ENCODE peak calls at places on chromosomes 5 and 9, in six cellular contexts. One of them, this sample, is unnamed.

GRCh38 chr9:69861011-69861410 is 40.4 kb downstream of the CFAP95 start:
- DNase-seq in kidney: no peak
- DNase-seq in H1: no peak
- DNase-seq in IMR-90: no peak
- DNase-seq in fibroblast of lung: no peak
- DNase-seq in PC-3: peak; percentile 47
- DNase-seq in this sample: no peak

GRCh38 chr5:181138258-181138657 is 7.3 kb upstream of the OR2V1 start:
- DNase-seq in kidney: no peak
- DNase-seq in H1: no peak
- DNase-seq in IMR-90: no peak
- DNase-seq in fibroblast of lung: no peak
- DNase-seq in PC-3: no peak
- DNase-seq in this sample: no peak

GRCh38 chr9:34010979-34011378 is 37.7 kb downstream of the UBAP2 start:
- DNase-seq in kidney: no peak
- DNase-seq in H1: no peak
- DNase-seq in IMR-90: no peak
- DNase-seq in fibroblast of lung: peak; percentile 23
- DNase-seq in PC-3: peak; percentile 47
- DNase-seq in this sample: no peak

GRCh38 chr5:21058290-21058689 is 1070.3 kb upstream of the CDH18 start:
- DNase-seq in kidney: no peak
- DNase-seq in H1: no peak
- DNase-seq in IMR-90: no peak
- DNase-seq in fibroblast of lung: no peak
- DNase-seq in PC-3: no peak
- DNase-seq in this sample: no peak

GRCh38 chr9:23412458-23412857 is 413.6 kb downstream of the ELAVL2 start:
- DNase-seq in kidney: no peak
- DNase-seq in H1: no peak
- DNase-seq in IMR-90: no peak
- DNase-seq in fibroblast of lung: no peak
- DNase-seq in PC-3: no peak
- DNase-seq in this sample: no peak

GRCh38 chr5:36450229-36451024 is 148.7 kb upstream of the RANBP3L start:
- DNase-seq in kidney: no peak
- DNase-seq in H1: no peak
- DNase-seq in IMR-90: no peak
- DNase-seq in fibroblast of lung: no peak
- DNase-seq in PC-3: peak; percentile 61
- DNase-seq in this sample: no peak

GRCh38 chr5:143695941-143696340 is 116.0 kb upstream of the HMHB1 start:
- DNase-seq in kidney: no peak
- DNase-seq in H1: no peak
- DNase-seq in IMR-90: peak; percentile 28
- DNase-seq in fibroblast of lung: no peak
- DNase-seq in PC-3: no peak
- DNase-seq in this sample: no peak

GRCh38 chr9:33250458-33250995 is 10.6 kb downstream of the SPINK4 start:
- DNase-seq in kidney: no peak
- DNase-seq in H1: no peak
- DNase-seq in IMR-90: peak; percentile 85
- DNase-seq in fibroblast of lung: no peak
- DNase-seq in PC-3: no peak
- DNase-seq in this sample: no peak

GRCh38 chr5:90876366-90876765 is 317.8 kb downstream of the ADGRV1 start:
- DNase-seq in kidney: no peak
- DNase-seq in H1: no peak
- DNase-seq in IMR-90: no peak
- DNase-seq in fibroblast of lung: no peak
- DNase-seq in PC-3: no peak
- DNase-seq in this sample: no peak

GRCh38 chr5:126044111-126044668 is 379.0 kb upstream of the GRAMD2B start:
- DNase-seq in kidney: no peak
- DNase-seq in H1: no peak
- DNase-seq in IMR-90: peak; percentile 37
- DNase-seq in fibroblast of lung: peak; percentile 68
- DNase-seq in PC-3: peak; percentile 3
- DNase-seq in this sample: no peak

GRCh38 chr9:132647355-132647754 is 22.4 kb downstream of the DDX31 start:
- DNase-seq in kidney: no peak
- DNase-seq in H1: no peak
- DNase-seq in IMR-90: peak; percentile 100
- DNase-seq in fibroblast of lung: peak; percentile 99
- DNase-seq in PC-3: peak; percentile 91
- DNase-seq in this sample: peak; percentile 88

GRCh38 chr5:146647656-146648199 is 131.7 kb upstream of the GPR151 start:
- DNase-seq in kidney: no peak
- DNase-seq in H1: no peak
- DNase-seq in IMR-90: no peak
- DNase-seq in fibroblast of lung: no peak
- DNase-seq in PC-3: no peak
- DNase-seq in this sample: no peak

GRCh38 chr5:155250601-155251000 is 237.0 kb downstream of the KIF4B start:
- DNase-seq in kidney: no peak
- DNase-seq in H1: no peak
- DNase-seq in IMR-90: no peak
- DNase-seq in fibroblast of lung: no peak
- DNase-seq in PC-3: no peak
- DNase-seq in this sample: no peak

GRCh38 chr9:120892748-120893584 is 16.0 kb upstream of the PHF19 start:
- DNase-seq in kidney: no peak
- DNase-seq in H1: no peak
- DNase-seq in IMR-90: peak; percentile 94
- DNase-seq in fibroblast of lung: peak; percentile 75
- DNase-seq in PC-3: peak; percentile 85
- DNase-seq in this sample: no peak

GRCh38 chr5:10528056-10528816 is 35.6 kb upstream of the ANKRD33B start:
- DNase-seq in kidney: no peak
- DNase-seq in H1: no peak
- DNase-seq in IMR-90: peak; percentile 60
- DNase-seq in fibroblast of lung: peak; percentile 42
- DNase-seq in PC-3: no peak
- DNase-seq in this sample: peak; percentile 25

GRCh38 chr5:14872070-14872989 is 752 bp upstream of the ANKH start:
- DNase-seq in kidney: peak; percentile 88
- DNase-seq in H1: no peak
- DNase-seq in IMR-90: peak; percentile 8
- DNase-seq in fibroblast of lung: peak; percentile 36
- DNase-seq in PC-3: peak; percentile 34
- DNase-seq in this sample: no peak

GRCh38 chr9:14198544-14199510 is 115.1 kb downstream of the NFIB start:
- DNase-seq in kidney: no peak
- DNase-seq in H1: no peak
- DNase-seq in IMR-90: no peak
- DNase-seq in fibroblast of lung: peak; percentile 53
- DNase-seq in PC-3: no peak
- DNase-seq in this sample: no peak

GRCh38 chr5:124919752-124920151 is 173.3 kb upstream of the ZNF608 start:
- DNase-seq in kidney: no peak
- DNase-seq in H1: no peak
- DNase-seq in IMR-90: no peak
- DNase-seq in fibroblast of lung: no peak
- DNase-seq in PC-3: no peak
- DNase-seq in this sample: no peak
- H3K9ac ChIP-seq in kidney: no peak overlapping the region
- H3K9ac ChIP-seq in H1: no peak overlapping the region
- H3K9ac ChIP-seq in IMR-90: no peak overlapping the region
- H3K9ac ChIP-seq in fibroblast of lung: no peak overlapping the region
- H3K9ac ChIP-seq in PC-3: no peak overlapping the region
- H3K9ac ChIP-seq in this sample: no peak overlapping the region

DNA sequence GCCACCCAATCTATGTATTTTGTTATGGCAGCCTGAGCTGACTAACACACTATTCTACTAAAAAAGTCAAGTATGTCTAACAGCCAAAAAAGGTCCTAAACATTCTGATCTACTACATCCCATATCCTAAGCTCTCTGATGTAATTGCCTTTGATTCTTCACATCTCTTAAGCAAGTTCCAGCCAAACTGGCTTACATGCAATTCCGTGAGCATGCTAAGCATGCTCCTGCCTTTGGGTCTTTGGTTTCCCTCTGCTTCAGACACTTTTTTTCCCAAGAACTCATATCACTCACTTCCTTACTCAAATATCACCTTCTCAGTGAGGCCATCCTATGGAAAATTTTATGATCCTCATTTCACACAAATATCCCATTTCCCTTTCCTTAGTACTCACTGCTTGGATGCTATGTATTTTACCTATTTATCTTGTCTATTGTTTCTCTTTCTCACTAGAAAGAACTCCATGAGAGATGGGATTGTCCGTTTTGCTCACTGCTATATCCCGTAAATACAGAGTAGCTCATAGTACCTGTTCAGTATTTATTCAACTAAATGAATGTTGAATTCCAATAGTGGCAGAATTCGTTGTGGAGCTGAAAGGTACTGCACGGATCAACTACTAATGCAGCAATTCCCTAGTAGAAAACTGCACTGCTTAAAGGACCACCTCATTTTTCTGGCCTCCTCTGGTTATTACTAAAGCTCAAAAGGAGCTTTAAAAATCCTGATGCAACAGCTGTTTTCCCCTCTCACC is 2.3 kb upstream of the SLC12A2 start:
- DNase-seq in kidney: no peak
- DNase-seq in H1: no peak
- DNase-seq in IMR-90: no peak
- DNase-seq in fibroblast of lung: peak; percentile 33
- DNase-seq in PC-3: peak; percentile 62
- DNase-seq in this sample: no peak
- H3K9ac ChIP-seq in kidney: peak overlapping the region; percentile 38
- H3K9ac ChIP-seq in H1: no peak overlapping the region
- H3K9ac ChIP-seq in IMR-90: peak overlapping the region; percentile 1
- H3K9ac ChIP-seq in fibroblast of lung: no peak overlapping the region
- H3K9ac ChIP-seq in PC-3: peak overlapping the region; percentile 90
- H3K9ac ChIP-seq in this sample: peak overlapping the region; percentile 82

GRCh38 chr9:68562456-68562855 is 21.8 kb upstream of the TMEM252 start:
- DNase-seq in kidney: no peak
- DNase-seq in H1: no peak
- DNase-seq in IMR-90: no peak
- DNase-seq in fibroblast of lung: no peak
- DNase-seq in PC-3: no peak
- DNase-seq in this sample: no peak

GRCh38 chr9:68555416-68555815 is 14.7 kb upstream of the TMEM252 start:
- DNase-seq in kidney: no peak
- DNase-seq in H1: no peak
- DNase-seq in IMR-90: no peak
- DNase-seq in fibroblast of lung: no peak
- DNase-seq in PC-3: no peak
- DNase-seq in this sample: no peak

DNA sequence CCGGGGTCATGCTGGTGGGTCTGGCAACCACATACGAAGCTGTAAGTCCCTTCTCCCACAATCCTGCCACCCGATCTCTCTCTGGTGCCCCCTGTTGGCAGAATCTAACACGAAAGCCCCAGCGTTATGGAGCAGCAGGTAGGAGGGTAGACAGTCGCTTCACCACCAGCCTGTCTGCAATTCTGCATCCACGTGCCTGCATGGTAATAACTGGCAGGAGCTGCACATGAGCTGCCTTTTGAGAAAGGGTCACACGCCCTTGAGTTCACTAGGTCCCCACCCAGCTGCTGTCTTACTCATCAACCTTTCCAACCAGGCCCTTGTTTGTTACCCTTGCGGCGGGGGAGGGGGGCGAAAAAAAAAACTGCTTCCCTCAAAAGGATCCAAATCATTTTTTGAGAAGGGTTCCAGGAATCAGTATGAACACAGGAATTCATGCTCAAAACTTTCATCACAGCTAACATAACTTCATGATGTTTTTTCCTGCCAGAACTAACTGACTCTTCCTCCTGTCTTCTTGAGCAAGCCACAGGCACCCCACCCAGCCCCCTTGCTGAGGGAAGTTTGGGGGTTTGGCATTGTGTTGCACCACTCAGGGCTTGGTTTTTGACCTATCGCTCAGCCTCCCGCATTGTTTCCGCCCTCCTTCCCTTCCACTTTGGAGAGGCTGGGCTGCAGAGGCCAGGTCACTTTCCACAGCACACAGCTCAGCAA is 19.6 kb upstream of the TMEM252 start:
- DNase-seq in kidney: peak; percentile 84
- DNase-seq in H1: peak; percentile 54
- DNase-seq in IMR-90: peak; percentile 84
- DNase-seq in fibroblast of lung: peak; percentile 96
- DNase-seq in PC-3: peak; percentile 36
- DNase-seq in this sample: no peak
- H3K9ac ChIP-seq in kidney: no peak overlapping the region
- H3K9ac ChIP-seq in H1: no peak overlapping the region
- H3K9ac ChIP-seq in IMR-90: no peak overlapping the region
- H3K9ac ChIP-seq in fibroblast of lung: no peak overlapping the region
- H3K9ac ChIP-seq in PC-3: no peak overlapping the region
- H3K9ac ChIP-seq in this sample: no peak overlapping the region

GRCh38 chr9:122777935-122778671 is 10.6 kb upstream of the OR5C1 start:
- DNase-seq in kidney: no peak
- DNase-seq in H1: no peak
- DNase-seq in IMR-90: peak; percentile 79
- DNase-seq in fibroblast of lung: no peak
- DNase-seq in PC-3: peak; percentile 64
- DNase-seq in this sample: no peak

GRCh38 chr9:122781671-122782070 is 7.1 kb upstream of the OR5C1 start:
- DNase-seq in kidney: no peak
- DNase-seq in H1: no peak
- DNase-seq in IMR-90: no peak
- DNase-seq in fibroblast of lung: no peak
- DNase-seq in PC-3: no peak
- DNase-seq in this sample: no peak

GRCh38 chr9:122777052-122777451 is 11.7 kb upstream of the OR5C1 start:
- DNase-seq in kidney: no peak
- DNase-seq in H1: no peak
- DNase-seq in IMR-90: no peak
- DNase-seq in fibroblast of lung: no peak
- DNase-seq in PC-3: no peak
- DNase-seq in this sample: no peak

GRCh38 chr9:122780026-122780425 is 8.7 kb upstream of the OR5C1 start:
- DNase-seq in kidney: no peak
- DNase-seq in H1: no peak
- DNase-seq in IMR-90: no peak
- DNase-seq in fibroblast of lung: no peak
- DNase-seq in PC-3: peak; percentile 25
- DNase-seq in this sample: no peak

GRCh38 chr9:122779181-122779580 is 9.6 kb upstream of the OR5C1 start:
- DNase-seq in kidney: no peak
- DNase-seq in H1: no peak
- DNase-seq in IMR-90: no peak
- DNase-seq in fibroblast of lung: no peak
- DNase-seq in PC-3: no peak
- DNase-seq in this sample: no peak
- H3K9ac ChIP-seq in kidney: no peak overlapping the region
- H3K9ac ChIP-seq in H1: no peak overlapping the region
- H3K9ac ChIP-seq in IMR-90: no peak overlapping the region
- H3K9ac ChIP-seq in fibroblast of lung: no peak overlapping the region
- H3K9ac ChIP-seq in PC-3: no peak overlapping the region
- H3K9ac ChIP-seq in this sample: no peak overlapping the region